ENCODE peak calls at places on chromosomes 12 and 14, in eight cellular contexts. W, B, I, D, Y, X, P and E are unnamed samples.
A peak's percentile ranks its signal among the peaks of the same experiment; 100 is the strongest.

GRCh38 chr14:70956511-70956910 is 49.3 kb downstream of the PCNX1 start:
- DNase-seq in P (no peak), Y (no peak), B (no peak), I (no peak), D (no peak), W (no peak), X (no peak), E (no peak)

GRCh38 chr12:30725739-30726138 is 29.0 kb downstream of the CAPRIN2 start:
- DNase-seq in X (no peak), W (no peak), B (peak; percentile 71), P (no peak), Y (no peak), D (peak; percentile 53), I (peak; percentile 50), E (peak; percentile 6)

GRCh38 chr14:77478029-77478428 is 20.1 kb downstream of the AHSA1 start:
- DNase-seq in I (no peak), W (no peak), B (no peak), Y (no peak), P (no peak), D (no peak), X (no peak), E (no peak)

GRCh38 chr12:570949-571794 is 92.1 kb downstream of the NINJ2 start:
- DNase-seq in P (no peak), Y (peak; percentile 91), W (peak; percentile 75), B (peak; percentile 59), D (peak; percentile 83), I (no peak), X (no peak), E (peak; percentile 60)

GRCh38 chr12:47849261-47849660 is 29.6 kb upstream of the HDAC7 start:
- DNase-seq in W (no peak), P (no peak), I (no peak), B (no peak), Y (no peak), X (no peak), D (no peak), E (no peak)

GRCh38 chr12:56725723-56726102 is 614 bp upstream of the NACA start:
- DNase-seq in Y (no peak), B (no peak), W (no peak), D (no peak), X (no peak), P (no peak), I (peak; percentile 0), E (no peak)

GRCh38 chr12:1246637-1247036 is 255.6 kb downstream of the ERC1 start:
- DNase-seq in P (no peak), X (no peak), I (no peak), B (no peak), W (no peak), D (no peak), Y (no peak), E (no peak)

GRCh38 chr12:118330421-118331018 is 42.2 kb downstream of the TAOK3 start:
- DNase-seq in X (no peak), I (peak; percentile 68), B (no peak), W (no peak), D (no peak), Y (no peak), P (no peak), E (no peak)

GRCh38 chr12:43347026-43347425 is 205.0 kb downstream of the ADAMTS20 start:
- DNase-seq in B (no peak), X (no peak), D (no peak), W (no peak), I (no peak), P (no peak), Y (no peak), E (no peak)

GRCh38 chr12:89064780-89065179 is 287.5 kb downstream of the DUSP6 start:
- DNase-seq in P (no peak), X (no peak), B (no peak), W (no peak), I (peak; percentile 51), D (no peak), Y (no peak), E (peak; percentile 89)

GRCh38 chr12:105920161-105920684 is 218.5 kb downstream of the NUAK1 start:
- DNase-seq in X (peak; percentile 51), I (no peak), W (no peak), P (no peak), Y (no peak), D (peak; percentile 58), B (no peak), E (peak; percentile 73)

GRCh38 chr12:25326326-25326725 is 75.6 kb upstream of the KRAS start:
- DNase-seq in P (no peak), X (no peak), I (no peak), Y (no peak), W (no peak), D (no peak), B (no peak), E (no peak)

GRCh38 chr14:105023791-105024480 is 3.1 kb upstream of the CDCA4 start:
- DNase-seq in P (no peak), W (no peak), Y (no peak), I (peak; percentile 26), B (peak; percentile 79), X (no peak), D (no peak), E (no peak)

GRCh38 chr12:101891462-101891971 is 14.1 kb downstream of the DRAM1 start:
- DNase-seq in P (no peak), I (peak; percentile 22), D (no peak), X (no peak), W (no peak), Y (no peak), B (no peak), E (no peak)

GRCh38 chr12:122944588-122944987 is 21.7 kb downstream of the ABCB9 start:
- DNase-seq in Y (no peak), D (no peak), I (no peak), B (no peak), W (no peak), P (no peak), X (peak; percentile 80), E (peak; percentile 57)

GRCh38 chr12:12600659-12601058 is 11.0 kb upstream of the CREBL2 start:
- DNase-seq in I (no peak), X (no peak), D (no peak), Y (no peak), B (no peak), W (no peak), P (no peak), E (no peak)

GRCh38 chr14:97021001-97021400 is 223.8 kb downstream of the VRK1 start:
- DNase-seq in B (no peak), D (no peak), I (no peak), P (no peak), W (no peak), X (no peak), Y (no peak), E (no peak)

GRCh38 chr12:105852958-105853357 is 285.8 kb downstream of the NUAK1 start:
- DNase-seq in Y (no peak), I (no peak), P (no peak), X (no peak), W (no peak), D (no peak), B (no peak), E (no peak)

GRCh38 chr12:90896164-90896563 is 58.8 kb downstream of the CCER1 start:
- DNase-seq in X (no peak), P (no peak), I (peak; percentile 63), Y (no peak), B (no peak), D (peak; percentile 93), W (no peak), E (no peak)

GRCh38 chr12:82529096-82529495 is 157.6 kb upstream of the TMTC2 start:
- DNase-seq in B (no peak), X (no peak), I (no peak), Y (no peak), D (no peak), P (no peak), W (no peak), E (no peak)

GRCh38 chr12:120592121-120593049 is 11.2 kb upstream of the POP5 start:
- DNase-seq in W (no peak), P (no peak), I (no peak), B (no peak), X (peak; percentile 50), Y (no peak), D (no peak), E (no peak)

GRCh38 chr14:35342160-35343010 is 50.2 kb downstream of the PSMA6 start:
- DNase-seq in B (no peak), X (peak; percentile 10), I (no peak), D (no peak), Y (no peak), W (no peak), P (no peak), E (no peak)

GRCh38 chr12:69903548-69903947 is 78.5 kb downstream of the MYRFL start:
- DNase-seq in W (no peak), Y (no peak), B (no peak), I (no peak), X (no peak), D (no peak), P (no peak), E (no peak)

DNA sequence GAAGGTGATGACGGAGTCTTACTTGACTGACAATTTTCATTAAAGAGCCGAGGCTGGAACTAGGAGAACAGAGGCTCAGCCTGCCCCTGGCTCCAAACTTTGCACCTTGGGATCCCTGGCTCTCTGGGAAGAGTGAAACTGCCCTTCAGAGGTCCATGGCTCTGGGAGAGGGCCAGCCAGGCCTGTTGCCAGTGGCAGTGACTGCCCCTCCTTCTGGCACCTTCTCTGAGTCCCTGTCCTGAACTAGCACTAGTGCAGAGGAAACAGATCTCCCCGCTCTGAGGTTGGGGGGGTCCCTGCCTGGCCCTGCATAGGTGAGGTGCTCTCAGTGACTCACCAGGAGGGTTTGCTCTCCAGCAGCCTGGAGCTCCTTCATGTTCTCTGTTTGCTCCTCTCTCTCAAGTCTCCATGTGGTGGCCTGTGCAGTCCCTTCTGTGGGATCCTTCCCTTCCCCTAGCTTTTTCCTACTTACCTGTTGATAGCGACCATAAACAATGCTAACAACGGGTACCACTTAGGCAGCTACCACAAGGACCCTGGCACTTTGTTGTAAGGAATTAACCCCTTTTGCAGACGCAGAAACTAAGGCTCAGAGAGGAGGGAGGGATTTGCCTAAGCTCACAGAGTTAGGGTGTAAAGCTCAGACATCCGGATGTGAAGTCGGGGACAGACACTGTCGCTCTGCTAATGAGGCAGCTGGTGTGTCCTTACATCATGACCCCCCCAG is 22.4 kb downstream of the FAM222A start:
- DNase-seq in I (no peak), D (no peak), X (peak; percentile 34), W (peak; percentile 38), B (no peak), Y (peak; percentile 51), P (no peak), E (no peak)
- H3K27ac ChIP-seq in I (no peak overlapping the region), D (no peak overlapping the region), X (no peak overlapping the region), W (no peak overlapping the region), B (no peak overlapping the region), Y (no peak overlapping the region), P (no peak overlapping the region), E (no peak overlapping the region)

GRCh38 chr14:74570696-74571095 is 41.3 kb downstream of the LTBP2 start:
- DNase-seq in B (no peak), I (no peak), P (no peak), X (no peak), Y (peak; percentile 42), W (no peak), D (no peak), E (no peak)
- H3K27ac ChIP-seq in B (no peak overlapping the region), I (peak overlapping the region; percentile 98), P (no peak overlapping the region), X (no peak overlapping the region), Y (peak overlapping the region; percentile 81), W (no peak overlapping the region), D (no peak overlapping the region), E (peak overlapping the region; percentile 100)

GRCh38 chr12:127677537-127678131 is 589.3 kb upstream of the TMEM132C start:
- DNase-seq in W (peak; percentile 84), I (peak; percentile 84), D (peak; percentile 90), X (peak; percentile 84), B (peak; percentile 24), P (peak; percentile 3), Y (peak; percentile 87), E (no peak)
- H3K27ac ChIP-seq in W (no peak overlapping the region), I (no peak overlapping the region), D (no peak overlapping the region), X (no peak overlapping the region), B (no peak overlapping the region), P (no peak overlapping the region), Y (no peak overlapping the region), E (no peak overlapping the region)

GRCh38 chr12:62631531-62632520 is 165.2 kb downstream of the MON2 start:
- DNase-seq in Y (peak; percentile 87), P (no peak), X (peak; percentile 66), I (peak; percentile 81), D (peak; percentile 67), B (peak; percentile 10), W (peak; percentile 84), E (no peak)
- H3K27ac ChIP-seq in Y (no peak overlapping the region), P (no peak overlapping the region), X (no peak overlapping the region), I (peak overlapping the region; percentile 13), D (peak overlapping the region; percentile 60), B (peak overlapping the region; percentile 67), W (no peak overlapping the region), E (peak overlapping the region; percentile 22)